ENCODE peak calls at places on chromosomes 5 and 9, in eight cellular contexts. G, S, K, W, U, R, B and E are unnamed samples.

GRCh38 chr9:113796651-113797426 is 79.3 kb upstream of the ZNF618 start:
- DNase-seq in K (no peak), U (no peak), R (no peak), W (no peak), B (no peak), G (no peak), S (no peak), E (no peak)

GRCh38 chr5:146540421-146540820 is 24.4 kb upstream of the GPR151 start:
- DNase-seq in U (no peak), K (no peak), B (no peak), W (no peak), S (no peak), R (no peak), G (no peak), E (no peak)

GRCh38 chr9:107637421-107638420 is 148.2 kb upstream of the KLF4 start:
- DNase-seq in R (peak), B (no peak), U (peak), K (peak), S (peak), W (peak), G (peak), E (peak)

GRCh38 chr5:154179846-154180710 is 10.5 kb upstream of the GALNT10 start:
- DNase-seq in K (no peak), W (peak), R (no peak), B (no peak), S (no peak), U (peak), G (no peak), E (no peak)

GRCh38 chr5:137791387-137791786 is 37.2 kb upstream of the HNRNPA0 start:
- DNase-seq in S (no peak), B (no peak), W (no peak), G (no peak), K (no peak), R (no peak), U (no peak), E (no peak)

GRCh38 chr5:173573126-173573960 is 43.1 kb downstream of the BOD1 start:
- DNase-seq in R (peak), U (peak), B (no peak), K (peak), S (peak), G (peak), W (peak), E (peak)

GRCh38 chr9:2725929-2726328 is 8.6 kb downstream of the KCNV2 start:
- DNase-seq in B (no peak), W (no peak), S (no peak), R (no peak), K (no peak), G (no peak), U (no peak), E (no peak)

GRCh38 chr5:58455066-58455465 is 4.8 kb downstream of the PLK2 start:
- DNase-seq in B (no peak), U (no peak), K (no peak), R (no peak), W (no peak), G (no peak), S (no peak), E (no peak)

GRCh38 chr5:1246711-1247431 is 21.7 kb downstream of the SLC6A18 start:
- DNase-seq in K (peak), B (no peak), W (peak), U (no peak), G (peak), S (no peak), R (no peak), E (peak)

GRCh38 chr5:166370928-166371690 is 1920.3 kb upstream of the WWC1 start:
- DNase-seq in W (no peak), S (no peak), K (no peak), U (no peak), B (no peak), G (no peak), R (no peak), E (no peak)

GRCh38 chr5:16794381-16794913 is 141.6 kb downstream of the MYO10 start:
- DNase-seq in W (no peak), R (no peak), B (no peak), U (no peak), S (no peak), G (no peak), K (no peak), E (no peak)

GRCh38 chr5:122040903-122041302 is 37.2 kb downstream of the LOX start:
- DNase-seq in B (no peak), W (no peak), K (no peak), S (no peak), G (no peak), R (no peak), U (no peak), E (no peak)

GRCh38 chr9:83981126-83981871 is 694 bp downstream of the RMI1 start:
- DNase-seq in U (peak), K (peak), R (no peak), G (peak), B (no peak), S (no peak), W (peak), E (no peak)

GRCh38 chr5:24407486-24407885 is 237.3 kb downstream of the CDH10 start:
- DNase-seq in U (no peak), S (no peak), R (no peak), K (no peak), W (no peak), G (no peak), B (no peak), E (no peak)

GRCh38 chr5:110734101-110734500 is 4.7 kb upstream of the SLC25A46 start:
- DNase-seq in S (no peak), U (no peak), W (no peak), B (no peak), R (no peak), K (no peak), G (no peak), E (no peak)

GRCh38 chr9:90926920-90927319 is 125.3 kb downstream of the SYK start:
- DNase-seq in K (no peak), U (no peak), G (no peak), B (no peak), S (no peak), R (no peak), W (no peak), E (no peak)

GRCh38 chr9:90925581-90926257 is 124.1 kb downstream of the SYK start:
- DNase-seq in R (no peak), S (no peak), U (no peak), W (no peak), B (no peak), K (no peak), G (no peak), E (no peak)

GRCh38 chr9:90933468-90933867 is 131.8 kb downstream of the SYK start:
- DNase-seq in K (no peak), S (no peak), U (no peak), G (no peak), W (no peak), R (no peak), B (no peak), E (no peak)

GRCh38 chr9:90927496-90927895 is 125.9 kb downstream of the SYK start:
- DNase-seq in U (no peak), K (no peak), B (no peak), S (no peak), G (no peak), W (no peak), R (no peak), E (no peak)

DNA sequence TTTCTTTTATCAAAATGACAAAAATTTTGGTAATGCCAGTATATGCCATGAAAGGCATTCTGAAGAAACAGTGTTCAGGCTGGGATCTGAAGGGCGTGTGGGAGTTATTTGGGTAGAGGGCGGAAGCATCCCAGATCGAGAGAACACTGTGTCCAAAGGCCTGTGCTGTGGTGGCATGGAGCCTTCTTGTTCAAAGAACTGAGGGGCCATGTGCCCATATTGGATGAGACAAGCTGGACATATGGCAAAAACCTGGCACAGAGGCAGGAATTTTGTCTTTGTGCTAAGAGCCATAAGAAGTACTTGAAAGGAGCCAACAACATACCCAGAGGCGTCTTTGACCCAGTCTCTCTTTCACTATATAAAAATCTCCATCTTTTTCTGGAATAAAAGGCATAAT is 128.0 kb downstream of the SYK start:
- DNase-seq in B (no peak), W (no peak), S (no peak), G (no peak), U (no peak), K (no peak), R (no peak), E (no peak)
- H3K27ac ChIP-seq in B (no peak), W (no peak), S (no peak), G (no peak), U (no peak), K (no peak), R (no peak), E (no peak)

DNA sequence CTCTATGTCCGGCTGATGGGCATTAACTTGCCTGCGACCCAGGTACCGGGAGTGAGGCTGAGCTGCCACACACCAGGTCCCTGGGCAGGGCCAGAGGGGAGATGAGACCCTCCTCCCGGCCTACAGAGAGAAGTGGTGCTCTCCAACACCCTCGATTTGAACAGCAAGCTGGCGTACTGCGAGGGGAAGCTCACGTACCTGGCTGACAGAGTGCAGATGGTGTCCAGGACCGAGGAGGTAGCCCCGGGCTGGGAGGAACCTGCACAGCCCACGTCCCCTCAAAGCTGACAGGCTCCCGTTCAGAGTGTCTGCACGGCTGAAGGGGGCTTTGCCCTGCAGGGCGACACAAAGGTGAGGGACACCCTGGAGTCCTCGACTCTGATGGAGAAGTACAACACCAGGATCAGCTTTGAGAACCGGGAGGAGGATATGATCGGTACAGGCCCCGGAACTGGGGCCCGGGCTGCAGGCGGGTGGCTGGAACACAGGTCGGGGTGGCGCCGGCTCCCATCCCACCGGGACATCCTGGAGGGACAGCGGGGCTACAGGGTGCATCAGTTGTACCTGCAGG is 1.0 kb upstream of the RABL6 start:
- DNase-seq in B (no peak), S (no peak), U (peak), R (no peak), K (peak), W (no peak), G (no peak), E (no peak)
- TF ChIP-seq POLR2A in B (no peak), S (no peak), U (no peak), R (no peak), K (no peak), W (no peak), G (no peak), E (no peak)

GRCh38 chr5:53482717-53483638 is 2.5 kb downstream of the FST start:
- DNase-seq in R (no peak), W (no peak), B (no peak), K (peak), S (peak), U (peak), G (peak), E (peak)

GRCh38 chr5:53481354-53481886 is 991 bp downstream of the FST start:
- DNase-seq in B (no peak), W (no peak), U (no peak), R (no peak), S (no peak), K (no peak), G (no peak), E (no peak)

GRCh38 chr5:53480474-53481353 is at the start of gene FST:
- DNase-seq in R (no peak), B (no peak), U (no peak), G (peak), W (peak), S (peak), K (no peak), E (peak)

GRCh38 chr5:53479656-53480473 is 564 bp upstream of the FST start:
- DNase-seq in K (peak), B (no peak), R (peak), U (peak), S (peak), G (peak), W (peak), E (peak)

DNA sequence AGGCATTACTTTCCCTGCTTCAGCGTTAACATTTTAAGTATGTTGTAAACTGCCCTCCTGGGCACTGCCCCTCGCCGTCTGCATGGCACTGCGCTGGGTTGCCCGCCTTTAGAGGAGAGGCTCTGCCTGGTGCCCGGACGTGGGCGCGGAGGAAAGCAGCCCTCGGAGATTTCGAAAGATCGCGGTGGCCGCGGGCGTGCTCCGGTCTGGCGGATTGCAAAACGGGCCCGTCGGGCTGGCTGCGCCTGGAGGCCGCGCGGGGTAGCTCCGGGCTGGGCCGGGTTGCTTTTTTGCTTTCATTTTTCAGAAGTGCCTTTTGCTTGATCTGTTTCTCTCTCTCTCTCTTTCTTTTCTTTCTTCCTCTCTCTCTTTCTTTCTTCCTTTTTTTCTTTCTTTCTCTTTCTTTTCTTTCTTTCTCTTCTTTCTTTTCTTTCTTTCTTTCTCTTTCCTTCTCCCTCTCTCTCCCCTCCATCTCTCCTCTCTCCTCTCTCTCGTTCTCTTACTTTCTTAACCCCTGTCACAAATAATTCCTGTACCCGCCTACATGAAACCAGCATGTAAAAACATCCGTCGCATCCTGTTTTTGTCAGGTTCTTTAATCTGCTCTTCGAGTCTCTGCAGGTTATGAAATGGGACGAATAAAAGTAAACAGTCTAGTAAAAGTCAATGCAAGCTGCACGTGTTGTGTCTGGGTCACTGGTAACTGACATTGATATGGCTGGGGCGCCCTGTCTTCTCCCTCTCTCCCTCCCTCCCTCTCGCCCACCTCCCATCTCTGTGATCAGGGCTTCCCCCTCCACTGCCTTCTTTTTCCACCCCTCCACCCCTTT is 1.7 kb downstream of the FST start:
- DNase-seq in R (peak), B (no peak), S (peak), K (peak), G (peak), U (peak), W (peak), E (peak)
- TF ChIP-seq EP300 in R (peak), B (no peak), S (no peak), K (no peak), G (no peak), U (no peak), W (no peak), E (no peak)

GRCh38 chr9:115593587-115594091 is 475.7 kb upstream of the TNC start:
- DNase-seq in G (no peak), W (peak), R (no peak), B (no peak), K (no peak), S (no peak), U (no peak), E (no peak)

GRCh38 chr9:115595951-115596742 is 478.2 kb upstream of the TNC start:
- DNase-seq in K (no peak), U (no peak), G (no peak), B (no peak), S (no peak), R (no peak), W (no peak), E (no peak)

GRCh38 chr9:115594551-115594950 is 476.6 kb upstream of the TNC start:
- DNase-seq in W (no peak), U (no peak), K (no peak), R (no peak), S (no peak), G (no peak), B (no peak), E (no peak)

GRCh38 chr9:115597330-115597729 is 479.4 kb upstream of the TNC start:
- DNase-seq in B (no peak), U (no peak), K (no peak), W (no peak), S (no peak), R (no peak), G (no peak), E (no peak)

GRCh38 chr9:115596743-115597080 is 478.8 kb upstream of the TNC start:
- DNase-seq in W (no peak), B (no peak), S (no peak), R (no peak), G (no peak), U (no peak), K (no peak), E (no peak)
- H3K27ac ChIP-seq in W (peak), B (no peak), S (no peak), R (peak), G (no peak), U (no peak), K (no peak), E (no peak)

GRCh38 chr9:133477461-133477860 is 1.4 kb downstream of the SLC2A6 start:
- DNase-seq in R (no peak), W (no peak), U (no peak), S (no peak), K (no peak), G (no peak), B (no peak), E (no peak)

GRCh38 chr9:133476941-133477340 is 2.0 kb downstream of the SLC2A6 start:
- DNase-seq in K (no peak), R (no peak), W (no peak), G (no peak), B (no peak), U (no peak), S (no peak), E (no peak)

GRCh38 chr9:133478851-133479711 is at the start of gene SLC2A6:
- DNase-seq in G (peak), B (no peak), U (peak), K (peak), S (peak), W (peak), R (peak), E (peak)

GRCh38 chr9:133476531-133476930 is 2.4 kb downstream of the SLC2A6 start:
- DNase-seq in R (no peak), U (no peak), B (no peak), S (no peak), K (no peak), G (no peak), W (no peak), E (no peak)

DNA sequence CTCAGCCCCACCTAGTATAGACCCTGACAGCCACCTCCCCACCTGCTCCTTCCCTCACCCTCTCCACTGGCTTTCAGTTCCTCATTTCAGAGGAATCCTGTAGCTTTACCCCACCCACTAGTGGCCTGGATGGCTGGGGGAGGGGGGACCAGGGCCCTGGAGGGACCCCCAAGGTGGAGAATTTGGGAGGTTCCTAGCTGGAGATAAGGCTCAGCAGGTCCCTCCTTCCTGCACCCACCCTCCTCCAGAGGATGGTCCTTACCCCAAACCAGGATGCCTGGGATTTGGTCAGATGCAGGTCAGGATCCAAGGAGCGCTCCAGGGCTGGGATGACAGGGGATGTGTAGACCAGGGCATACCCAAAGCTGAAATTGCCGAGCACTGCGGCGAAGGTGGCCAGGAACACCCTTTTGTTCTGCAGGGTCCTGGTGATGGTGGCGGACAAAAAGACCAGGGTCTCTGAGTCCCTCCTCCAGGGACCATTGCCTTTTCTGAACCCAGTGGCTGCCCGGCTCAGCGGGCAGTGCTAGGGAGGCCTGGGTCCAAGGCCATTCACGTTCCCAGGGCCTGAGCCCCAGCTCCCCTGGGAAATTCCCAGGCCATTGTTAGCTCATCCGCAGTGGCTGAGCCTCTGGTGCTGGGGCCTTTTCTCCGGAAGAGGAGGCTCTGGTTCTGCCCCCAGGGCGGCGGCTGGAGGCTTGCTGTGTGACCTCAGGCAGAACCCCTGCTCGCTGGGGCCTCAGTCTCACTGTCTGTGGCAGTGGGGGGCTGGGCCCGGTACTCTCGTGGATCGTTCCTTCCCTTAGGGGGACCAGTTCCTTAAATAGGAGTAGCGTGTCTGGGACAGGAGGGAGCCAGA is 678 bp downstream of the SLC2A6 start:
- DNase-seq in W (no peak), U (no peak), B (no peak), S (peak), K (no peak), R (no peak), G (no peak), E (no peak)
- TF ChIP-seq POLR2A in W (no peak), U (no peak), B (no peak), S (no peak), K (no peak), R (no peak), G (no peak), E (no peak)